ENCODE peak calls at places on chromosomes 11 and 22, in ten cellular contexts. P is NCI-H460; A is stimulated activated naive CD8-positive, alpha-beta T cell treated with anti-CD3 and anti-CD28 coated beads, Interleukin-15, amount 100 ng/mL, for 72 hours; W is GM06990; V is GM13976; G is cardiac fibroblast; F is fibroblast of villous mesenchyme; H is left ventricle myocardium inferior; K is activated CD4-positive, CD25-positive, alpha-beta regulatory T cell; S is T-helper 1 cell. R is an unnamed sample.

GRCh38 chr11:3091846-3092602 is 34.8 kb upstream of the CARS1 start:
- DNase-seq in P (peak; percentile 43), A (peak; percentile 70), W (peak; percentile 74), V (peak; percentile 96), G (peak; percentile 61), F (peak; percentile 65), H (peak; percentile 62), K (peak; percentile 35), S (peak; percentile 72), R (peak; percentile 53)

GRCh38 chr11:44761546-44761961 is 34.8 kb downstream of the TSPAN18 start:
- DNase-seq in P (no peak), A (no peak), W (no peak), V (no peak), G (no peak), F (peak; percentile 42), H (no peak), K (no peak), S (no peak), R (peak; percentile 35)

GRCh38 chr22:38311331-38311635 is 6.0 kb downstream of the CSNK1E start:
- DNase-seq in P (no peak), A (no peak), W (peak; percentile 54), V (no peak), G (peak; percentile 28), F (peak; percentile 40), H (no peak), K (no peak), S (no peak), R (no peak)

GRCh38 chr11:70105369-70105754 is 27.2 kb downstream of the ANO1 start:
- DNase-seq in P (no peak), A (no peak), W (no peak), V (no peak), G (no peak), F (no peak), H (no peak), K (no peak), S (no peak), R (no peak)

GRCh38 chr22:30290318-30290678 is 993 bp upstream of the CASTOR1 start:
- DNase-seq in P (no peak), A (no peak), W (no peak), V (peak; percentile 61), G (no peak), F (no peak), H (no peak), K (no peak), S (no peak), R (no peak)

GRCh38 chr22:30408388-30409101 is 11.7 kb downstream of the SEC14L2 start:
- DNase-seq in P (no peak), A (no peak), W (no peak), V (no peak), G (no peak), F (peak; percentile 38), H (no peak), K (no peak), S (no peak), R (no peak)

GRCh38 chr11:10750838-10751580 is at the start of gene CTR9:
- DNase-seq in P (peak; percentile 80), A (peak; percentile 93), W (peak; percentile 97), V (peak; percentile 91), G (peak; percentile 95), F (peak; percentile 95), H (peak; percentile 94), K (peak; percentile 88), S (peak; percentile 94), R (peak; percentile 85)

GRCh38 chr11:77131560-77131959 is 3.5 kb downstream of the MYO7A start:
- DNase-seq in P (no peak), A (no peak), W (no peak), V (no peak), G (peak; percentile 33), F (no peak), H (no peak), K (no peak), S (no peak), R (no peak)

GRCh38 chr22:26890870-26891269 is 233.5 kb downstream of the MIAT start:
- DNase-seq in P (no peak), A (no peak), W (no peak), V (no peak), G (no peak), F (no peak), H (no peak), K (no peak), S (no peak), R (no peak)

GRCh38 chr11:64233913-64234839 is at the start of gene VEGFB:
- DNase-seq in P (no peak), A (peak; percentile 67), W (peak; percentile 68), V (peak; percentile 89), G (peak; percentile 70), F (peak; percentile 58), H (peak; percentile 81), K (peak; percentile 60), S (peak; percentile 60), R (peak; percentile 55)

GRCh38 chr11:23310276-23310675 is 450.0 kb upstream of the CCDC179 start:
- DNase-seq in P (no peak), A (no peak), W (no peak), V (no peak), G (peak; percentile 37), F (peak; percentile 31), H (no peak), K (no peak), S (no peak), R (no peak)

GRCh38 chr11:73528013-73528412 is 69.9 kb downstream of the FAM168A start:
- DNase-seq in P (no peak), A (no peak), W (no peak), V (no peak), G (no peak), F (no peak), H (no peak), K (no peak), S (no peak), R (no peak)

GRCh38 chr11:74154621-74155281 is 16.1 kb downstream of the C2CD3 start:
- DNase-seq in P (no peak), A (no peak), W (no peak), V (no peak), G (peak; percentile 61), F (peak; percentile 67), H (no peak), K (no peak), S (no peak), R (no peak)

GRCh38 chr22:37126383-37126782 is 16.9 kb upstream of the TMPRSS6 start:
- DNase-seq in P (no peak), A (no peak), W (no peak), V (no peak), G (peak; percentile 11), F (no peak), H (no peak), K (no peak), S (no peak), R (no peak)

GRCh38 chr11:124760205-124760652 is 1.9 kb downstream of the ESAM start:
- DNase-seq in P (no peak), A (no peak), W (peak; percentile 46), V (peak; percentile 58), G (no peak), F (peak; percentile 45), H (peak; percentile 54), K (no peak), S (no peak), R (no peak)

GRCh38 chr11:43116071-43116470 is 195.7 kb upstream of the API5 start:
- DNase-seq in P (no peak), A (no peak), W (no peak), V (no peak), G (no peak), F (no peak), H (no peak), K (no peak), S (no peak), R (no peak)

GRCh38 chr22:35721954-35722353 is 4.3 kb downstream of the APOL5 start:
- DNase-seq in P (no peak), A (no peak), W (no peak), V (no peak), G (no peak), F (no peak), H (no peak), K (no peak), S (no peak), R (no peak)

GRCh38 chr11:119664063-119664572 is 64.9 kb downstream of the NECTIN1 start:
- DNase-seq in P (no peak), A (no peak), W (no peak), V (no peak), G (no peak), F (no peak), H (no peak), K (no peak), S (no peak), R (no peak)

GRCh38 chr11:104408630-104409029 is 244.7 kb upstream of the PDGFD start:
- DNase-seq in P (no peak), A (no peak), W (no peak), V (no peak), G (peak; percentile 10), F (no peak), H (no peak), K (no peak), S (no peak), R (no peak)

GRCh38 chr11:128512478-128513127 is 74.8 kb downstream of the ETS1 start:
- DNase-seq in P (no peak), A (no peak), W (no peak), V (no peak), G (no peak), F (no peak), H (no peak), K (no peak), S (peak; percentile 60), R (no peak)

GRCh38 chr11:77191823-77192495 is 63.9 kb downstream of the MYO7A start:
- DNase-seq in P (peak; percentile 62), A (peak; percentile 67), W (peak; percentile 44), V (peak; percentile 77), G (peak; percentile 54), F (peak; percentile 51), H (no peak), K (no peak), S (peak; percentile 27), R (peak; percentile 75)

GRCh38 chr11:3642071-3642951 is 519 bp upstream of the ART5 start:
- DNase-seq in P (peak; percentile 46), A (peak; percentile 21), W (peak; percentile 56), V (peak; percentile 87), G (peak; percentile 84), F (peak; percentile 64), H (peak; percentile 87), K (no peak), S (peak; percentile 60), R (peak; percentile 78)

GRCh38 chr11:66001941-66002647 is at the start of the genes BANF1 and EIF1AD:
- DNase-seq in P (peak; percentile 89), A (peak; percentile 94), W (peak; percentile 94), V (peak; percentile 93), G (peak; percentile 99), F (peak; percentile 99), H (peak; percentile 90), K (peak; percentile 87), S (peak; percentile 98), R (peak; percentile 72)